ENCODE peak calls at places on chromosome 16, in eight cellular contexts. One of them, this sample, is unnamed.

GRCh38 chr16:56628486-56629035 is 3.0 kb downstream of the MT1E start:
- DNase-seq in pancreas: no peak
- DNase-seq in lower lobe of right lung: no peak
- DNase-seq in GM23338: no peak
- DNase-seq in fibroblast of lung: no peak
- DNase-seq in dorsolateral prefrontal cortex: no peak
- DNase-seq in AG04450: no peak
- DNase-seq in breast epithelium: no peak
- DNase-seq in this sample: no peak

GRCh38 chr16:87369796-87370719 is 13.5 kb downstream of the FBXO31 start:
- DNase-seq in lower lobe of right lung: peak; percentile 24
- DNase-seq in GM23338: no peak
- DNase-seq in fibroblast of lung: no peak
- DNase-seq in pancreas: no peak
- DNase-seq in dorsolateral prefrontal cortex: no peak
- DNase-seq in breast epithelium: no peak
- DNase-seq in AG04450: no peak
- DNase-seq in this sample: no peak

GRCh38 chr16:21980032-21980431 is 20.9 kb downstream of the PDZD9 start:
- DNase-seq in breast epithelium: no peak
- DNase-seq in lower lobe of right lung: no peak
- DNase-seq in fibroblast of lung: no peak
- DNase-seq in pancreas: no peak
- DNase-seq in GM23338: no peak
- DNase-seq in AG04450: no peak
- DNase-seq in dorsolateral prefrontal cortex: no peak
- DNase-seq in this sample: no peak

GRCh38 chr16:75251280-75252048 is at the start of gene BCAR1:
- DNase-seq in AG04450: peak; percentile 73
- DNase-seq in GM23338: peak; percentile 95
- DNase-seq in dorsolateral prefrontal cortex: peak; percentile 92
- DNase-seq in fibroblast of lung: peak; percentile 90
- DNase-seq in lower lobe of right lung: peak; percentile 93
- DNase-seq in breast epithelium: peak; percentile 70
- DNase-seq in pancreas: peak; percentile 95
- DNase-seq in this sample: peak; percentile 68

GRCh38 chr16:62966626-62967025 is 930.4 kb upstream of the CDH8 start:
- DNase-seq in fibroblast of lung: no peak
- DNase-seq in lower lobe of right lung: no peak
- DNase-seq in GM23338: no peak
- DNase-seq in dorsolateral prefrontal cortex: no peak
- DNase-seq in pancreas: no peak
- DNase-seq in breast epithelium: no peak
- DNase-seq in AG04450: no peak
- DNase-seq in this sample: no peak

GRCh38 chr16:71542377-71542776 is 16.2 kb downstream of the CHST4 start:
- DNase-seq in fibroblast of lung: no peak
- DNase-seq in pancreas: peak; percentile 74
- DNase-seq in lower lobe of right lung: peak; percentile 59
- DNase-seq in AG04450: no peak
- DNase-seq in GM23338: peak; percentile 92
- DNase-seq in breast epithelium: no peak
- DNase-seq in dorsolateral prefrontal cortex: no peak
- DNase-seq in this sample: no peak

GRCh38 chr16:50666658-50667496 is 14.2 kb downstream of the SNX20 start:
- DNase-seq in AG04450: no peak
- DNase-seq in breast epithelium: no peak
- DNase-seq in pancreas: no peak
- DNase-seq in GM23338: peak; percentile 55
- DNase-seq in fibroblast of lung: no peak
- DNase-seq in lower lobe of right lung: no peak
- DNase-seq in dorsolateral prefrontal cortex: no peak
- DNase-seq in this sample: no peak

GRCh38 chr16:82675300-82675699 is 48.5 kb downstream of the CDH13 start:
- DNase-seq in AG04450: no peak
- DNase-seq in lower lobe of right lung: no peak
- DNase-seq in GM23338: no peak
- DNase-seq in breast epithelium: no peak
- DNase-seq in dorsolateral prefrontal cortex: no peak
- DNase-seq in fibroblast of lung: peak; percentile 70
- DNase-seq in pancreas: no peak
- DNase-seq in this sample: no peak

GRCh38 chr16:66874079-66874775 is 6.1 kb upstream of the PDP2 start:
- DNase-seq in breast epithelium: no peak
- DNase-seq in GM23338: peak; percentile 16
- DNase-seq in lower lobe of right lung: no peak
- DNase-seq in dorsolateral prefrontal cortex: no peak
- DNase-seq in fibroblast of lung: peak; percentile 68
- DNase-seq in AG04450: no peak
- DNase-seq in pancreas: no peak
- DNase-seq in this sample: no peak
- H3K27ac ChIP-seq in breast epithelium: peak overlapping the region; percentile 8
- H3K27ac ChIP-seq in GM23338: no peak overlapping the region
- H3K27ac ChIP-seq in lower lobe of right lung: peak overlapping the region; percentile 36
- H3K27ac ChIP-seq in dorsolateral prefrontal cortex: peak overlapping the region; percentile 6
- H3K27ac ChIP-seq in fibroblast of lung: peak overlapping the region; percentile 31
- H3K27ac ChIP-seq in AG04450: peak overlapping the region; percentile 47
- H3K27ac ChIP-seq in pancreas: no peak overlapping the region
- H3K27ac ChIP-seq in this sample: no peak overlapping the region

DNA sequence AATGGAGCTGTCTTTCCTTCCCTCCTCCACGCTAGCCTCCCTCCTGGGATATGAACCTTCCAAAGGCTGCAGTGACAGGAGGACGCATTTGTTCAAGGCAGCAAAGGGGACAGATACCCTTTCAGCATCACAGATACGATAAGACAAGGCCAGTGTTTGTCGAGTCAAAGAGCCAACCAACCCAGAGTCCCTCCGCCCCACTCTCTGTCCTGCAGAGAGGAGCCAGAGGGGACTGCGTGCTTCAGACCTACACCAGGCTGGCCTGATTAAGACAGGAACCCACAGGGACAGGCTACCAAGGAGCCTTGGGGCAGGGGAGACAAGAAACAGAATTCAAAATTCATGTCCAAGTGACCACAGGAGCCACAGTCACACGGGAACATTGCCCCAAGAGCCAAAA is 72.6 kb upstream of the CDH5 start:
- DNase-seq in GM23338: no peak
- DNase-seq in AG04450: no peak
- DNase-seq in breast epithelium: no peak
- DNase-seq in pancreas: peak; percentile 26
- DNase-seq in dorsolateral prefrontal cortex: no peak
- DNase-seq in lower lobe of right lung: no peak
- DNase-seq in fibroblast of lung: no peak
- DNase-seq in this sample: no peak
- H3K27ac ChIP-seq in GM23338: no peak overlapping the region
- H3K27ac ChIP-seq in AG04450: no peak overlapping the region
- H3K27ac ChIP-seq in breast epithelium: no peak overlapping the region
- H3K27ac ChIP-seq in pancreas: no peak overlapping the region
- H3K27ac ChIP-seq in dorsolateral prefrontal cortex: no peak overlapping the region
- H3K27ac ChIP-seq in lower lobe of right lung: no peak overlapping the region
- H3K27ac ChIP-seq in fibroblast of lung: no peak overlapping the region
- H3K27ac ChIP-seq in this sample: no peak overlapping the region

GRCh38 chr16:10646228-10646580 is 48.5 kb downstream of the TEKT5 start:
- DNase-seq in lower lobe of right lung: no peak
- DNase-seq in AG04450: no peak
- DNase-seq in fibroblast of lung: no peak
- DNase-seq in dorsolateral prefrontal cortex: no peak
- DNase-seq in breast epithelium: no peak
- DNase-seq in GM23338: no peak
- DNase-seq in pancreas: no peak
- DNase-seq in this sample: no peak
- H3K27ac ChIP-seq in lower lobe of right lung: peak overlapping the region; percentile 76
- H3K27ac ChIP-seq in AG04450: no peak overlapping the region
- H3K27ac ChIP-seq in fibroblast of lung: no peak overlapping the region
- H3K27ac ChIP-seq in dorsolateral prefrontal cortex: no peak overlapping the region
- H3K27ac ChIP-seq in breast epithelium: no peak overlapping the region
- H3K27ac ChIP-seq in GM23338: no peak overlapping the region
- H3K27ac ChIP-seq in pancreas: no peak overlapping the region
- H3K27ac ChIP-seq in this sample: no peak overlapping the region

GRCh38 chr16:2500937-2501750 is 12.6 kb upstream of the ATP6V0C start:
- DNase-seq in pancreas: peak; percentile 91
- DNase-seq in breast epithelium: peak; percentile 69
- DNase-seq in lower lobe of right lung: peak; percentile 89
- DNase-seq in AG04450: peak; percentile 60
- DNase-seq in GM23338: peak; percentile 91
- DNase-seq in dorsolateral prefrontal cortex: peak; percentile 94
- DNase-seq in fibroblast of lung: peak; percentile 58
- DNase-seq in this sample: peak; percentile 51
- H3K27ac ChIP-seq in pancreas: peak overlapping the region; percentile 74
- H3K27ac ChIP-seq in breast epithelium: no peak overlapping the region
- H3K27ac ChIP-seq in lower lobe of right lung: no peak overlapping the region
- H3K27ac ChIP-seq in AG04450: no peak overlapping the region
- H3K27ac ChIP-seq in GM23338: peak overlapping the region; percentile 59
- H3K27ac ChIP-seq in dorsolateral prefrontal cortex: peak overlapping the region; percentile 89
- H3K27ac ChIP-seq in fibroblast of lung: no peak overlapping the region
- H3K27ac ChIP-seq in this sample: peak overlapping the region; percentile 84

GRCh38 chr16:84090212-84090611 is 26.5 kb downstream of the MBTPS1 start:
- DNase-seq in breast epithelium: no peak
- DNase-seq in fibroblast of lung: no peak
- DNase-seq in lower lobe of right lung: no peak
- DNase-seq in dorsolateral prefrontal cortex: no peak
- DNase-seq in GM23338: no peak
- DNase-seq in AG04450: no peak
- DNase-seq in pancreas: no peak
- DNase-seq in this sample: no peak

GRCh38 chr16:84093879-84094270 is 22.9 kb downstream of the MBTPS1 start:
- DNase-seq in fibroblast of lung: no peak
- DNase-seq in breast epithelium: no peak
- DNase-seq in pancreas: no peak
- DNase-seq in AG04450: no peak
- DNase-seq in lower lobe of right lung: no peak
- DNase-seq in dorsolateral prefrontal cortex: no peak
- DNase-seq in GM23338: no peak
- DNase-seq in this sample: no peak

GRCh38 chr16:84088695-84089395 is 27.9 kb downstream of the MBTPS1 start:
- DNase-seq in lower lobe of right lung: no peak
- DNase-seq in fibroblast of lung: no peak
- DNase-seq in GM23338: no peak
- DNase-seq in breast epithelium: peak; percentile 36
- DNase-seq in pancreas: no peak
- DNase-seq in dorsolateral prefrontal cortex: no peak
- DNase-seq in AG04450: no peak
- DNase-seq in this sample: no peak

GRCh38 chr16:84093120-84093878 is 23.4 kb downstream of the MBTPS1 start:
- DNase-seq in dorsolateral prefrontal cortex: no peak
- DNase-seq in GM23338: no peak
- DNase-seq in lower lobe of right lung: no peak
- DNase-seq in fibroblast of lung: no peak
- DNase-seq in pancreas: no peak
- DNase-seq in AG04450: no peak
- DNase-seq in breast epithelium: no peak
- DNase-seq in this sample: no peak

DNA sequence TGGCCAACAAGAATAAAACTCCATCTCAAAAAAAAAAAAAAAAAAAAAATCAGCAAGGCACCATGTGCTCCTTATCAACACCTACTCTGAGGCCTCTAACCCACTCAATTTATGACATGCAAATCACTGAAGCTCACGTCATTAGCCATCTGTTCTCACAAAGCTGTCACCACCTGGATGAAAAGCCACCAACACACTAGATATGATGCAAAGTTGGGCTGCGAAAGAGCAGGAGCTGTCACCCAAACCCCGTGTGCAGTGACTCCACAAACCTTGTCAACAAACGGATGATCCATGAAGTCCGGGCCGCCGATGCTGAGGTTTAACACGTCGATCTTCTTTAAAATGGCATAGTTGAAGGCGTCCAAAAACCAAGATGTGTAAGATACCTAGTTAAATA is 25.3 kb downstream of the MBTPS1 start:
- DNase-seq in dorsolateral prefrontal cortex: no peak
- DNase-seq in GM23338: no peak
- DNase-seq in pancreas: no peak
- DNase-seq in lower lobe of right lung: no peak
- DNase-seq in AG04450: no peak
- DNase-seq in breast epithelium: no peak
- DNase-seq in fibroblast of lung: no peak
- DNase-seq in this sample: peak; percentile 22
- H3K27ac ChIP-seq in dorsolateral prefrontal cortex: no peak overlapping the region
- H3K27ac ChIP-seq in GM23338: no peak overlapping the region
- H3K27ac ChIP-seq in pancreas: no peak overlapping the region
- H3K27ac ChIP-seq in lower lobe of right lung: no peak overlapping the region
- H3K27ac ChIP-seq in AG04450: no peak overlapping the region
- H3K27ac ChIP-seq in breast epithelium: no peak overlapping the region
- H3K27ac ChIP-seq in fibroblast of lung: no peak overlapping the region
- H3K27ac ChIP-seq in this sample: peak overlapping the region; percentile 76

DNA sequence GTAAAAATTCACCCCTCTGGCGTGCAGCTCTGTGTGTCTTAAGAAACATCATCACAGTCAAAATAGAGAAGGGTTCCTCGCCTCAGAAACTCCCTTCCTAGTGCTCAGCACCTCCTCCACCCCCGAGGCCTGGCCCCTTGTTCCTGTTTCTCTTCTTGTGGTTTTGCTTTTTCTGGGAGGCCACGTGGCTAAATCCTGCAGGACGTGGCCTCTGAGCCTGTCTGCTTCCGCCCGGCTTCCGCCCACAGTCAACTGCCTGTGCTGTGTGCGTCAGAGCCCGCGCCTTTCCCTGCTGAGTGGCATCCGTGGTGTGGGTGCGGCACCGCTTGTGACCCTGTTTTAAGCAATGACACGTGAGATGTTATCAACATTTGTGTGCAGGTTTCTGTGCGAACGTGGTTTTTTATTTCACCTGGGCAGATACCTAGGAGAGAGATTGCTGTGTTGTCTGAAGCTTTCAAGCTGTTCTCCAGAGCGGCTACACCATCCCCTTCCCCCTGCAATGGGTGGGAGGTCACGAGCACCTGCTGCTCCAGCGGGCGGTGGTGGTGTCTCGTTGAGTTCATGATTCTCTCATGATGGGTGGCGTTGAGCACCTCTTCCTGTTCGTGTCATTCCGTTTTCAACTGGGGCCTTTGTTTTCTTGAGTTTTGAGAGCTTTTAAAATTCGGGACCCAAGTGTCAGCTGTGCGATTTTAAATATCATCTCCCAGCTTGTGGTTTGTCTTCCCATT is 21.7 kb downstream of the ACSF3 start:
- DNase-seq in GM23338: no peak
- DNase-seq in breast epithelium: peak; percentile 49
- DNase-seq in AG04450: no peak
- DNase-seq in pancreas: peak; percentile 59
- DNase-seq in dorsolateral prefrontal cortex: peak; percentile 56
- DNase-seq in fibroblast of lung: peak; percentile 88
- DNase-seq in lower lobe of right lung: peak; percentile 92
- DNase-seq in this sample: peak; percentile 93
- H3K27ac ChIP-seq in GM23338: no peak overlapping the region
- H3K27ac ChIP-seq in breast epithelium: no peak overlapping the region
- H3K27ac ChIP-seq in AG04450: no peak overlapping the region
- H3K27ac ChIP-seq in pancreas: no peak overlapping the region
- H3K27ac ChIP-seq in dorsolateral prefrontal cortex: no peak overlapping the region
- H3K27ac ChIP-seq in fibroblast of lung: no peak overlapping the region
- H3K27ac ChIP-seq in lower lobe of right lung: peak overlapping the region; percentile 67
- H3K27ac ChIP-seq in this sample: peak overlapping the region; percentile 79